ENCODE peak calls at places on chromosomes 13 and 19, in ten cellular contexts. K is body of pancreas, O is cardiac fibroblast, R is thyroid gland, N is BJ, U is transverse colon, T is fibroblast of pulmonary artery, W is endodermal cell, G is cardiac muscle cell, L is foreskin fibroblast. Z is an unnamed sample.

GRCh38 chr19:6465006-6465405 is 935 bp downstream of the CRB3 start:
- DNase-seq in K (no peak), O (no peak), R (peak), N (no peak), U (peak), T (no peak), W (peak), G (no peak), L (no peak), Z (no peak)

GRCh38 chr13:97003071-97003470 is 8.8 kb upstream of the OXGR1 start:
- DNase-seq in K (no peak), O (no peak), R (no peak), N (no peak), U (no peak), T (peak), W (no peak), G (no peak), L (no peak), Z (no peak)

GRCh38 chr13:26839682-26840081 is 79.1 kb upstream of the GPR12 start:
- DNase-seq in K (peak), O (no peak), R (no peak), N (no peak), U (no peak), T (no peak), W (no peak), G (no peak), L (no peak), Z (no peak)

GRCh38 chr19:27765397-27765796 is 1447.6 kb downstream of the UQCRFS1 start:
- DNase-seq in K (no peak), O (no peak), R (no peak), N (no peak), U (no peak), T (no peak), W (no peak), G (no peak), L (no peak), Z (no peak)

GRCh38 chr13:92823059-92823458 is 403.5 kb upstream of the GPC6 start:
- DNase-seq in K (no peak), O (no peak), R (no peak), N (no peak), U (no peak), T (no peak), W (no peak), G (no peak), L (no peak), Z (no peak)

GRCh38 chr13:99467764-99468163 is 33.5 kb upstream of the TM9SF2 start:
- DNase-seq in K (no peak), O (peak), R (no peak), N (peak), U (no peak), T (peak), W (no peak), G (peak), L (peak), Z (no peak)

GRCh38 chr13:44396963-44397580 is 23.4 kb downstream of the SERP2 start:
- DNase-seq in K (no peak), O (peak), R (peak), N (peak), U (no peak), T (peak), W (peak), G (peak), L (peak), Z (no peak)

GRCh38 chr19:4012975-4013634 is 5.6 kb downstream of the PIAS4 start:
- DNase-seq in K (no peak), O (no peak), R (no peak), N (no peak), U (no peak), T (no peak), W (no peak), G (no peak), L (no peak), Z (no peak)

GRCh38 chr19:38162094-38162493 is 61.9 kb downstream of the DPF1 start:
- DNase-seq in K (no peak), O (no peak), R (no peak), N (no peak), U (no peak), T (no peak), W (no peak), G (no peak), L (no peak), Z (no peak)

GRCh38 chr13:94329754-94330551 is 149.5 kb downstream of the DCT start:
- DNase-seq in K (no peak), O (peak), R (no peak), N (peak), U (no peak), T (peak), W (no peak), G (peak), L (peak), Z (no peak)

GRCh38 chr19:46416077-46416709 is 2.8 kb upstream of the CCDC8 start:
- DNase-seq in K (peak), O (peak), R (peak), N (peak), U (peak), T (peak), W (peak), G (peak), L (peak), Z (no peak)

GRCh38 chr19:12937243-12938053 is 961 bp upstream of the CALR start:
- DNase-seq in K (peak), O (no peak), R (peak), N (no peak), U (peak), T (no peak), W (peak), G (no peak), L (peak), Z (peak)

GRCh38 chr13:51818771-51819511 is 15.0 kb upstream of the DHRS12 start:
- DNase-seq in K (no peak), O (peak), R (no peak), N (no peak), U (no peak), T (peak), W (no peak), G (peak), L (no peak), Z (peak)

GRCh38 chr13:67228909-67229308 is 1.2 kb downstream of the PCDH9 start:
- DNase-seq in K (no peak), O (peak), R (no peak), N (no peak), U (no peak), T (peak), W (no peak), G (peak), L (peak), Z (no peak)

DNA sequence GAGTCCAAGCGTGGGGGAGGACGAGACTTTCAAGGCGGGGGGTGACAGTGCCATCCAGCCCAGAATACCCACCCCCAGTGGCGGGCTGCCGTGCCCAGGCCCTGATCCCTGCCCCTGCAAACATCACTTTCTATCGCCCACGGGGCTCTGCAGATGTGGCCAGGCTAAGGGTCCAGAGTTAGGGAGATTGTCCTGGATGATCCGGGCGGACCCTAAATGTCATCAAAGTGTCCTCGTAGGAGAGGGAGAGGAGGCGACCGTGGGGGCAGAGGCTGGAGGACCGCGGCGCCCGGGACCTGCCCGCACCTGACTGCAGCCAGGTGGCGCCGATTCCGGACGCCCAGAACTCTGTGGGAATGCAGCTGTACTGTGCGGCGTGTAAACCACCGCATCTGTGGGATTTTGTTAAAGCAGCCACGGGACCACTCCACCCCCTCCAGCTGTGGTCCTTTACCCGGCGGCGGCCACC is 32.4 kb downstream of the GJA3 start:
- DNase-seq in K (peak), O (no peak), R (peak), N (no peak), U (peak), T (no peak), W (peak), G (no peak), L (no peak), Z (no peak)
- TF ChIP-seq CTCF in K (peak), O (no peak), R (no peak), N (peak), U (peak), T (no peak), W (peak), G (peak), L (no peak), Z (peak)

DNA sequence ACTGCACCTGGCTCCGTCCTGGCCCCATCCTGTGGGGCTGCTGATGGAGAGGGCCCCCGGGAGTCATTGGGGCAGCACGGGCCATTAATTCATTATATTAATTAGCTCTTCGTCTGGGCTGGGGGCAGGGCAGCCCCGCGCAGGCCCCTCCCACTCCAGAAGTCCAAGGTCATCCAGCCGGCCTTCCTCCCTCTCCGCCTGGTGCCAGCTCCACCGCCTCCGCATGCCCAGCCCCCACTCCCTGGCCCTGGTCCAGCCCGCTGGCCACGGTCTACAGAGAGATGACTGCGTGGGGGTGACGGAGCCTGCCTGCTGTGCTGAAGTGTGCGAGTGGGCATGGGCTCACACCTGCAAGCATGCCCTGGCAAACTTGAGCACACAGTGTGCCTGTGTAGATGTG is 8.8 kb downstream of the IGLON5 start:
- DNase-seq in K (peak), O (no peak), R (peak), N (no peak), U (no peak), T (no peak), W (peak), G (peak), L (no peak), Z (no peak)
- H3K4me3 ChIP-seq in K (no peak), O (no peak), R (no peak), N (no peak), U (no peak), T (no peak), W (no peak), G (no peak), L (no peak), Z (no peak)

GRCh38 chr19:47716270-47716937 is 3.2 kb downstream of the EHD2 start:
- DNase-seq in K (no peak), O (no peak), R (no peak), N (no peak), U (no peak), T (no peak), W (no peak), G (no peak), L (no peak), Z (no peak)
- TF ChIP-seq CTCF in K (no peak), O (no peak), R (no peak), N (no peak), U (no peak), T (no peak), W (no peak), G (no peak), L (no peak), Z (no peak)

GRCh38 chr19:20238025-20238623 is 71.1 kb downstream of the ZNF486 start:
- DNase-seq in K (peak), O (peak), R (peak), N (peak), U (peak), T (peak), W (peak), G (peak), L (peak), Z (peak)
- H3K4me3 ChIP-seq in K (peak), O (peak), R (peak), N (peak), U (peak), T (peak), W (peak), G (peak), L (peak), Z (peak)

GRCh38 chr13:41605319-41606285 is 148.3 kb downstream of the RGCC start:
- DNase-seq in K (no peak), O (no peak), R (no peak), N (no peak), U (no peak), T (no peak), W (no peak), G (no peak), L (no peak), Z (no peak)
- TF ChIP-seq CTCF in K (no peak), O (no peak), R (no peak), N (no peak), U (no peak), T (peak), W (peak), G (no peak), L (no peak), Z (no peak)

GRCh38 chr13:112060899-112061366 is 6.0 kb upstream of the SOX1 start:
- DNase-seq in K (no peak), O (no peak), R (no peak), N (no peak), U (no peak), T (no peak), W (peak), G (no peak), L (no peak), Z (no peak)
- H3K4me3 ChIP-seq in K (no peak), O (no peak), R (no peak), N (no peak), U (no peak), T (no peak), W (no peak), G (no peak), L (no peak), Z (no peak)

DNA sequence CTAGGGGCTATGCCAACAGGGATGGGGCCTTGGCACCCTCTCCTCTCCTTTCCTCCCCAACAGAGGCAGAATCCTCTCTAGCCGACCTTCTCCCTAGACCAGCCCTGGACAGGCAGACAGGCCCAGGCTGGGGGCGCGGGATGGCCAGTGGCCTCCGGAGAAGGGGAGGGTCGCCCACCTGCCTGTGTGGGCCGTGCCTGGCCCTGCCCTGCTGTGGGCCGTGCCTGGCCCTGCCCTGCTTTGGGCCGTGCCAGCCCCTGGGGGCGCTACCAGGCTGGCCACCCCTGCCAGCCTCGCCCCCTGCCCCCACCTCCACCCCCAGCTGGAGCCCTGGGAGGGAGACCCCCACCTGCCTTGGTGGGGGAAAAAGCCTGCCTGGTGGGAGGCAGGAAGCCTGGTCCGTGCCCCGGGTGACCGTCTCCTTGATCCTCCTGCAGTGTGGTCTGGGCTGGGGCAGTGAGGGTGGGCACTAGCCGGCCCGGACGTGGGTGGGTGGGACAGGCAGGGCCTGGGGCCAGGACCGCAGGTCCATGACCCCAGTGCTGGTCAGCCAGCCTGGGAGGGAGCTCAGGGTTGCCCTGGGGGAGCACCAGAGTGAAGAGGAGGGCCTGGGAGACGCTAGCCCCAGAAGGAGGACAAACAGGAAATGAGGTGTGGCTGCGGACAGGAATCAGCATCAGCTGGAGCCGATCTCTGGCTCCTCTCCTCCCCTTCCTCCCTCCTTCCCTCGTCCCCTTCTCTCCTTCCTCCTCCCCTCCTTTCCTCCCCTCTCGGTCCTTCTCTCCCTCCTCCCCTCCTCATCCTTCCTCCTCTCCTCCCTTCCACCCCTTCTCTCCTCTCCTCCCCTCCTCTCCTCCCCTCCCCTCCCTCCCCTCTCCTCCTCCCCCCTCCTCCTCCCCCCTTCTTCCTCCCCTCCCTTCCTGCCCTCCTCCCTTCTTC is 5.1 kb upstream of the MKNK2 start:
- DNase-seq in K (no peak), O (peak), R (peak), N (no peak), U (peak), T (peak), W (peak), G (peak), L (peak), Z (peak)
- TF ChIP-seq CTCF in K (no peak), O (no peak), R (no peak), N (peak), U (no peak), T (no peak), W (no peak), G (no peak), L (no peak), Z (peak)